ENCODE peak calls at places on chromosomes 11 and 22, in four cellular contexts. Z, M, N and Y are unnamed samples.

GRCh38 chr11:2419638-2420501 is 19.3 kb downstream of the TSSC4 start:
- DNase-seq in N (peak; percentile 89), Z (peak; percentile 35), M (peak; percentile 92), Y (peak; percentile 85)

GRCh38 chr11:65504671-65505433 is 6.0 kb downstream of the MALAT1 start:
- DNase-seq in Z (no peak), N (peak; percentile 45), M (no peak), Y (no peak)

GRCh38 chr11:46252373-46252914 is 25.0 kb upstream of the CREB3L1 start:
- DNase-seq in Z (no peak), M (no peak), N (no peak), Y (no peak)

GRCh38 chr11:87083029-87083428 is 45.3 kb downstream of the TMEM135 start:
- DNase-seq in M (no peak), N (no peak), Z (no peak), Y (no peak)

GRCh38 chr22:33919591-33920501 is at the start of gene LARGE1:
- DNase-seq in N (peak; percentile 81), M (peak; percentile 84), Z (no peak), Y (peak; percentile 41)

GRCh38 chr11:67417425-67417824 is 1.9 kb downstream of the CARNS1 start:
- DNase-seq in Z (no peak), N (no peak), M (no peak), Y (no peak)

GRCh38 chr11:61109671-61110070 is 7.4 kb downstream of the CD5 start:
- DNase-seq in Z (no peak), N (no peak), M (no peak), Y (no peak)

GRCh38 chr11:61855939-61856730 is 28.0 kb downstream of the FADS2 start:
- DNase-seq in M (peak; percentile 45), N (no peak), Z (no peak), Y (no peak)

GRCh38 chr11:27241316-27242122 is 121.5 kb downstream of the CCDC34 start:
- DNase-seq in N (peak; percentile 60), Z (no peak), M (no peak), Y (no peak)

GRCh38 chr11:133678211-133678610 is 145.9 kb upstream of the OPCML start:
- DNase-seq in M (no peak), Z (no peak), N (no peak), Y (no peak)

GRCh38 chr11:60657880-60658279 is 41.5 kb upstream of the MS4A8 start:
- DNase-seq in Z (no peak), N (no peak), M (no peak), Y (no peak)

GRCh38 chr11:107157146-107157808 is 139.0 kb upstream of the GUCY1A2 start:
- DNase-seq in M (no peak), Z (no peak), N (no peak), Y (no peak)

GRCh38 chr11:19345519-19345847 is 104.7 kb upstream of the E2F8 start:
- DNase-seq in Z (no peak), N (peak; percentile 10), M (peak; percentile 77), Y (peak; percentile 42)

GRCh38 chr11:12019337-12019736 is 10.9 kb upstream of the DKK3 start:
- DNase-seq in N (no peak), M (no peak), Z (no peak), Y (no peak)

GRCh38 chr11:77590194-77590591 is 440 bp downstream of the AQP11 start:
- DNase-seq in M (no peak), Z (no peak), N (peak; percentile 48), Y (no peak)

GRCh38 chr11:35962373-35963138 is 18.7 kb downstream of the LDLRAD3 start:
- DNase-seq in Z (peak; percentile 28), M (no peak), N (no peak), Y (no peak)

GRCh38 chr11:109845437-109845836 is 247.8 kb upstream of the ZC3H12C start:
- DNase-seq in N (peak; percentile 75), Z (no peak), M (no peak), Y (no peak)